ENCODE peak calls at places on chromosomes 2 and 18, in five cellular contexts. O, A, K, Y and E are unnamed samples.

GRCh38 chr18:4068552-4069158 is 386.5 kb downstream of the DLGAP1 start:
- DNase-seq in O (peak; percentile 15), A (no peak), K (no peak), Y (no peak), E (no peak)

GRCh38 chr2:127108090-127108523 is 1.2 kb upstream of the BIN1 start:
- DNase-seq in O (no peak), A (no peak), K (no peak), Y (no peak), E (peak; percentile 38)

GRCh38 chr2:6865346-6866238 is at the start of gene CMPK2:
- DNase-seq in O (no peak), A (peak; percentile 88), K (peak; percentile 85), Y (no peak), E (peak; percentile 94)

GRCh38 chr2:240232961-240233890 is 92.8 kb upstream of the OTOS start:
- DNase-seq in O (peak; percentile 52), A (peak; percentile 97), K (peak; percentile 92), Y (no peak), E (peak; percentile 89)

GRCh38 chr2:85994421-85994777 is 105.6 kb upstream of the ST3GAL5 start:
- DNase-seq in O (no peak), A (no peak), K (no peak), Y (no peak), E (no peak)

GRCh38 chr2:133942363-133942762 is 311.5 kb upstream of the MGAT5 start:
- DNase-seq in O (no peak), A (no peak), K (no peak), Y (no peak), E (no peak)

GRCh38 chr2:201100497-201100896 is 15.5 kb upstream of the CFLAR start:
- DNase-seq in O (no peak), A (no peak), K (no peak), Y (no peak), E (no peak)

GRCh38 chr2:96768083-96768561 is 7.4 kb downstream of the CNNM4 start:
- DNase-seq in O (no peak), A (no peak), K (peak; percentile 41), Y (no peak), E (no peak)

GRCh38 chr2:101388232-101388631 is 929 bp upstream of the CREG2 start:
- DNase-seq in O (no peak), A (no peak), K (no peak), Y (no peak), E (no peak)

GRCh38 chr2:232200195-232200594 is 178.4 kb upstream of the ALPP start:
- DNase-seq in O (no peak), A (no peak), K (no peak), Y (no peak), E (no peak)

GRCh38 chr18:5195656-5196055 is 1.4 kb downstream of the AKAIN1 start:
- DNase-seq in O (no peak), A (no peak), K (no peak), Y (no peak), E (no peak)

GRCh38 chr18:5197032-5197434 is at the start of gene AKAIN1:
- DNase-seq in O (no peak), A (peak; percentile 39), K (no peak), Y (no peak), E (peak; percentile 77)

GRCh38 chr18:5196253-5197031 is 615 bp downstream of the AKAIN1 start:
- DNase-seq in O (no peak), A (no peak), K (no peak), Y (no peak), E (no peak)

GRCh38 chr18:5197461-5197860 is 404 bp upstream of the AKAIN1 start:
- DNase-seq in O (no peak), A (no peak), K (no peak), Y (no peak), E (no peak)
- H3K27me3 ChIP-seq in O (no peaks in the 10 kb centered on the region), A (no peaks in the 10 kb centered on the region), K (peaks cover 4% of the 10 kb centered on the region), Y (no peaks in the 10 kb centered on the region), E (peaks cover 35% of the 10 kb centered on the region)

DNA sequence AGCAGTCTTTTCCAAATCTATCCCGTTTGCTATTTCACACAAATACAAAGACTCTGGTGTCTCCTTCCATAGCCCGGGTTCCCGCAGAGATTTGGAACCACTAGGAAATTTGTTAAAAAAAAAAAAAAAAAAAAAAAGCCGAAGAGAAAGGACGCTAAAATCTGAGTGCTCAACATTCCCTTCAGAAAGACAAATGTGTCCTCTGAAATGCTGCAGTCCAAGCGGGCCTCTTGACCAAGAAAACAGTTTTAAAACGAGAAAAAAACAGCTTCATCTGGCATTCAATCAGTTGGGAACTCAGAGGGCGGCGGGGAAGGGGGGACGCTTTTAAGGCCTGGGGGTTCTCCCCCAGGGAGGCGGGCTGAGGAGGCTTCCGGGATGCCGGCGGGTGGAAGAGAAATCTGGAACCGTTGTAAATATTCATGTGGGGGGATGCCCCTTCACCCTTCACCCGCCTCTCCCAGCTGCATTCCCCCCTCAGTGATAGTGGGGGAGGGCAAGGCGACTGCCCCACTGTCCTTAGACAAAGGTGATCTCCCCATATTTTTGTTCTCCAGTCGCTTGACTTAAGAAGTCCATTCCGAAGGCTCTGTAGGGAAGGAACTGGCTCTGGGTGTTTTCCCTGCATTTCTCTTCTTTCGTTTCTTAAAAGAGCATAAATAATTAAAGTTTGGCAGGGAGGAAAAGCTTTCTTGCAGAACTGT is 3.3 kb upstream of the HOXD11 start:
- DNase-seq in O (no peak), A (no peak), K (no peak), Y (no peak), E (no peak)
- H3K27me3 ChIP-seq in O (peaks cover 2% of the 10 kb centered on the region), A (peaks cover 27% of the 10 kb centered on the region), K (peaks cover 61% of the 10 kb centered on the region), Y (peaks cover 5% of the 10 kb centered on the region), E (peaks cover 98% of the 10 kb centered on the region)

DNA sequence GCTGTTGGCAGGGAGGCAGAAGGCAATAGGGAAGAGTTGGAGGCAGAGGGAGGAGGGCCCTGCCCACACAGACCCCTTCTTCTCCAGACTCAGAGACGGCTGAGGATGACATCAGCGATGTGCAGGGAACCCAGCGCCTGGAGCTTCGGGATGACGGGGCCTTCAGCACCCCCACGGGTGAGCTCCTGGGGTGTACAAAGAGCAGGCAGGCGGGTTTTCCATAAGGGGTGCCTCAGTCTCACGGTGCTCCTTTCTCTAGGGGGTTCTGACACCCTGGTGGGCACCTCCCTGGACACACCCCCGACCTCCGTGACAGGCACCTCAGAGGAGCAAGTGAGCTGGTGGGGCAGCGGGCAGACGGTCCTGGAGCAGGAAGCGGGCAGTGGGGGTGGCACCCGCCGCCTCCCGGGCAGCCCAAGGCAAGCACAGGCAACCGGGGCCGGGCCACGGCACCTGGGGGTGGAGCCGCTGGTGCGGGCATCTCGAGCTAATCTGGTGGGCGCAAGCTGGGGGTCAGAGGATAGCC is 10.0 kb downstream of the SPEG start:
- DNase-seq in O (no peak), A (no peak), K (no peak), Y (no peak), E (no peak)
- H3K27me3 ChIP-seq in O (peaks cover 8% of the 10 kb centered on the region), A (no peaks in the 10 kb centered on the region), K (no peaks in the 10 kb centered on the region), Y (no peaks in the 10 kb centered on the region), E (peaks cover 100% of the 10 kb centered on the region)

GRCh38 chr2:32820701-32821100 is 126.1 kb upstream of the LTBP1 start:
- DNase-seq in O (no peak), A (no peak), K (no peak), Y (no peak), E (no peak)
- H3K27me3 ChIP-seq in O (no peaks in the 10 kb centered on the region), A (no peaks in the 10 kb centered on the region), K (no peaks in the 10 kb centered on the region), Y (no peaks in the 10 kb centered on the region), E (no peaks in the 10 kb centered on the region)

GRCh38 chr18:39200153-39200552 is 1634.6 kb upstream of the CELF4 start:
- DNase-seq in O (no peak), A (no peak), K (no peak), Y (no peak), E (no peak)
- H3K27me3 ChIP-seq in O (no peaks in the 10 kb centered on the region), A (no peaks in the 10 kb centered on the region), K (no peaks in the 10 kb centered on the region), Y (no peaks in the 10 kb centered on the region), E (no peaks in the 10 kb centered on the region)

GRCh38 chr18:22175326-22175725 is 5.9 kb downstream of the GATA6 start:
- DNase-seq in O (no peak), A (no peak), K (no peak), Y (no peak), E (no peak)
- H3K27me3 ChIP-seq in O (peaks cover 47% of the 10 kb centered on the region), A (no peaks in the 10 kb centered on the region), K (no peaks in the 10 kb centered on the region), Y (peaks cover 31% of the 10 kb centered on the region), E (no peaks in the 10 kb centered on the region)

GRCh38 chr2:206274434-206275273 is at the start of gene ZDBF2:
- DNase-seq in O (no peak), A (peak; percentile 58), K (peak; percentile 63), Y (no peak), E (no peak)
- H3K27me3 ChIP-seq in O (peaks cover 12% of the 10 kb centered on the region), A (no peaks in the 10 kb centered on the region), K (no peaks in the 10 kb centered on the region), Y (peaks cover 4% of the 10 kb centered on the region), E (peaks cover 70% of the 10 kb centered on the region)

GRCh38 chr2:98730851-98731708 is at the start of gene MGAT4A:
- DNase-seq in O (no peak), A (peak; percentile 88), K (peak; percentile 82), Y (no peak), E (peak; percentile 80)
- H3K27me3 ChIP-seq in O (peaks cover 27% of the 10 kb centered on the region), A (no peaks in the 10 kb centered on the region), K (no peaks in the 10 kb centered on the region), Y (peaks cover 12% of the 10 kb centered on the region), E (no peaks in the 10 kb centered on the region)